ENCODE peak calls at places on chromosomes 16 and 17, in six cellular contexts. V, K, E, J, T and F are unnamed samples.

GRCh38 chr17:37664214-37664613 is 21.0 kb upstream of the DDX52 start:
- DNase-seq in E (no peak), K (no peak), J (no peak), V (no peak), T (no peak), F (no peak)

GRCh38 chr16:81486555-81487061 is 42.0 kb downstream of the CMIP start:
- DNase-seq in T (no peak), V (no peak), E (no peak), K (no peak), J (peak; percentile 28), F (no peak)

GRCh38 chr17:50148226-50149098 is 2.0 kb downstream of the PPP1R9B start:
- DNase-seq in K (no peak), V (peak; percentile 62), E (peak; percentile 61), T (peak; percentile 61), J (peak; percentile 39), F (peak; percentile 64)

GRCh38 chr17:8825802-8826201 is 26.6 kb upstream of the MFSD6L start:
- DNase-seq in K (no peak), V (no peak), J (no peak), E (no peak), T (no peak), F (no peak)

GRCh38 chr17:40903129-40903847 is 18.2 kb upstream of the KRT20 start:
- DNase-seq in K (no peak), E (no peak), T (peak; percentile 73), V (no peak), J (peak; percentile 70), F (peak; percentile 45)

GRCh38 chr16:55569025-55569424 is 2.5 kb downstream of the CAPNS2 start:
- DNase-seq in T (peak; percentile 2), E (no peak), J (peak; percentile 24), K (no peak), V (no peak), F (no peak)

GRCh38 chr16:12874135-12874534 is 27.3 kb upstream of the SHISA9 start:
- DNase-seq in V (no peak), K (no peak), J (peak; percentile 2), E (peak; percentile 71), T (peak; percentile 17), F (no peak)

GRCh38 chr17:7652659-7653343 is 2.1 kb downstream of the ATP1B2 start:
- DNase-seq in J (no peak), T (no peak), E (no peak), K (no peak), V (no peak), F (no peak)

GRCh38 chr17:21460358-21460757 is 84.2 kb downstream of the KCNJ12 start:
- DNase-seq in J (peak; percentile 17), K (no peak), E (no peak), T (no peak), V (no peak), F (peak; percentile 77)

GRCh38 chr16:87829123-87829980 is 40.0 kb downstream of the SLC7A5 start:
- DNase-seq in E (no peak), J (no peak), V (no peak), T (no peak), K (no peak), F (no peak)

GRCh38 chr17:47687748-47688147 is 6.2 kb upstream of the TBKBP1 start:
- DNase-seq in J (peak; percentile 44), V (peak; percentile 71), E (peak; percentile 83), K (no peak), T (no peak), F (peak; percentile 26)

GRCh38 chr17:39339272-39339671 is 62.2 kb downstream of the FBXL20 start:
- DNase-seq in V (no peak), K (no peak), E (no peak), J (no peak), T (no peak), F (no peak)

GRCh38 chr16:87957296-87958069 is 6.2 kb downstream of the BANP start:
- DNase-seq in E (no peak), T (no peak), J (no peak), V (no peak), K (no peak), F (no peak)

GRCh38 chr17:44921122-44921882 is 6.0 kb upstream of the GFAP start:
- DNase-seq in E (peak; percentile 58), K (peak; percentile 33), V (peak; percentile 83), T (no peak), J (no peak), F (no peak)

GRCh38 chr17:2595736-2596135 is 2.3 kb downstream of the PAFAH1B1 start:
- DNase-seq in T (no peak), V (no peak), K (no peak), J (no peak), E (no peak), F (no peak)

GRCh38 chr16:71609066-71609465 is 16.9 kb upstream of the MARVELD3 start:
- DNase-seq in E (no peak), V (no peak), J (no peak), T (peak; percentile 87), K (no peak), F (no peak)

GRCh38 chr17:17140590-17140980 is 65.5 kb downstream of the PLD6 start:
- DNase-seq in T (no peak), K (no peak), J (peak; percentile 79), E (peak; percentile 40), V (no peak), F (peak; percentile 75)

GRCh38 chr16:72938426-72939164 is 109.3 kb downstream of the ZFHX3 start:
- DNase-seq in E (no peak), V (no peak), K (no peak), J (peak; percentile 93), T (peak; percentile 82), F (peak; percentile 75)

GRCh38 chr17:79983456-79983855 is 52.2 kb downstream of the TBC1D16 start:
- DNase-seq in K (no peak), J (no peak), T (no peak), E (no peak), V (peak; percentile 31), F (no peak)

GRCh38 chr17:43533699-43534098 is 12.4 kb downstream of the ETV4 start:
- DNase-seq in V (no peak), E (no peak), J (no peak), K (no peak), T (no peak), F (no peak)

GRCh38 chr17:20955437-20956323 is 87.1 kb downstream of the USP22 start:
- DNase-seq in V (no peak), E (no peak), J (peak; percentile 51), T (peak; percentile 66), K (no peak), F (peak; percentile 66)

GRCh38 chr17:81399481-81400153 is 4.4 kb downstream of the BAHCC1 start:
- DNase-seq in T (no peak), V (no peak), J (no peak), E (no peak), K (no peak), F (peak; percentile 59)

GRCh38 chr16:48235058-48235555 is 9.0 kb upstream of the LONP2 start:
- DNase-seq in K (no peak), T (peak; percentile 5), J (no peak), V (no peak), E (peak; percentile 26), F (no peak)

GRCh38 chr17:68835061-68835460 is 120.1 kb downstream of the ABCA8 start:
- DNase-seq in T (no peak), V (no peak), E (no peak), J (peak; percentile 47), K (no peak), F (peak; percentile 32)

GRCh38 chr16:15811778-15812750 is 44.8 kb downstream of the MYH11 start:
- DNase-seq in T (peak; percentile 48), K (peak; percentile 39), J (peak; percentile 86), E (peak; percentile 92), V (no peak), F (peak; percentile 93)

DNA sequence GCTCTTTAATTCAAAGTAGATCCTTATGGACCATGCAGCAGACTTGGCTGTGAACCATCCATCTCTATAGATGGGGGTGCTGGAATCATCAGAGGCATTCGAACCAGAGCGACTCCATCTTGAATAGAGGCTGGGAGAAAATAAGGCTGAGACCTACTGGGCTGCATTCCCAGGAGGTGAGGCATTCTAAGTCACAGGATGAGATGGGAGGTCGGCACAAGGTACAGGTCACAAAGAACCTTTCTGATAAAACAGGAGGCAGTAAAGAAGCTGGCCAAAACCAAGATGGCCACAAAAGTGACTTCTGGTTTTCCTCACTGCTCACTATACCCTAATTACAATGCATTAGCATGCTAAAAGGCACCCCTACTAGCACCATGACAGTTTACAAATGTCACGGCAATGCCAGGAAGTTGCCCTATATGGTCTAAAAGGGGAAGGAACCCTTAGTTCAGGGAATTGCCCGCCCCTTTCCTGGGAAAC is 89.2 kb upstream of the BRD7 start:
- DNase-seq in E (no peak), K (no peak), T (peak; percentile 18), V (no peak), J (no peak), F (no peak)
- H2BK120ac ChIP-seq in E (no peak overlapping the region), K (no peak overlapping the region), T (no peak overlapping the region), V (no peak overlapping the region), J (no peak overlapping the region), F (no peak overlapping the region)

GRCh38 chr16:14483819-14484385 is 146.2 kb downstream of the PARN start:
- DNase-seq in K (no peak), T (no peak), J (no peak), V (no peak), E (no peak), F (no peak)
- H2AK5ac ChIP-seq in K (no peak overlapping the region), T (no peak overlapping the region), J (peak overlapping the region; percentile 27), V (no peak overlapping the region), E (no peak overlapping the region), F (peak overlapping the region; percentile 93)

GRCh38 chr16:90019543-90020259 is 445 bp upstream of the DBNDD1 start:
- DNase-seq in K (peak; percentile 62), E (peak; percentile 75), T (no peak), V (peak; percentile 70), J (peak; percentile 89), F (peak; percentile 81)

GRCh38 chr16:90020838-90021382 is 1.7 kb upstream of the DBNDD1 start:
- DNase-seq in E (peak; percentile 71), J (peak; percentile 76), T (no peak), V (no peak), K (no peak), F (no peak)

GRCh38 chr16:90020260-90020837 is 1.1 kb upstream of the DBNDD1 start:
- DNase-seq in E (peak; percentile 45), T (no peak), V (no peak), K (no peak), J (peak; percentile 36), F (no peak)

GRCh38 chr16:90018297-90019200 is 707 bp downstream of the DBNDD1 start:
- DNase-seq in V (peak; percentile 57), K (no peak), E (peak; percentile 43), J (no peak), T (peak; percentile 31), F (no peak)

DNA sequence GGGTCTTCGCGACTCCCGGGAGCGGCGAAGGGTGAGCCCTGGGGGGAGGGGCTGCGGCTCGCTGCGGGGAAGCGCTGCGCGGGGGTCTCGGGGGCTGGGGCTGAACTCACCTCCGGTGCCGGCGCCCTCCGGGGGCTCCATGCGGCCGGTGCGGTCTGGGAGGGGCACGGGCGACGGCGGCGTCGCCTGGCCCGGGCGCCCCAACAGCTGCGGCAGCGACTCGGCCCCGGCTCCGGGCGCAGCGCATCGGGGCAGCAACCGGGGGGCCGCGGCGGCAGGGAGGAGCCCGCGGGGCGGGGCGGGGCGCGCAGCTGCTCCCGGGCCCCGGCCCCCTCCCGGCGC is at the start of gene DBNDD1:
- DNase-seq in J (no peak), T (no peak), E (no peak), V (peak; percentile 47), K (no peak), F (no peak)
- H2BK120ac ChIP-seq in J (peak within 1 kb of the TSS; percentile 31), T (peak within 1 kb of the TSS; percentile 93), E (no peak within 1 kb of the TSS), V (peak within 1 kb of the TSS; percentile 92), K (no peak within 1 kb of the TSS), F (peak within 1 kb of the TSS; percentile 65)

DNA sequence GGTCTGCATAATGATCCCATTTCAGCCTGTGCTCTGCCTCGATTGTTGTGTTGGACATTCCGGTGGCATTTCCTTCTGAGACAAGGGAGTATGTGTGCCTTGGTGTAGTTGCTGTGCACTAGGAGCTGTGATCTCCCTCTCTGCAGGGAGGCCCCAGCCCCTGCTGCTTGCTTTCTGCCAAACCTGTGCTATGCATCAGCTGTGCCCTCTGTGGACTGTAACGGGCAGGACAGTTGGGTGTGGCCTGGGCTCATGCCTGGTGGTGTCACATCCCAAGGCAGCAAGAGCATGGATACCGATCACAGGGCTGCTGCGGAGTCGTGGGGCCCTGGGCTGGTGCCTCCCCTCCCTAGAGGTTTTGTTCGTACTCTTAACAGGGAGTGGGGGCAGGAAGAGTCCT is 3.8 kb upstream of the JPT2 start:
- DNase-seq in J (no peak), E (no peak), T (no peak), V (no peak), K (no peak), F (no peak)
- H2AK5ac ChIP-seq in J (peak overlapping the region; percentile 24), E (no peak overlapping the region), T (peak overlapping the region; percentile 27), V (no peak overlapping the region), K (no peak overlapping the region), F (no peak overlapping the region)